ENCODE peak calls at places on chromosomes 2 and 18, in ten cellular contexts. I, Y, B, E, U, F, K, S, W and X are unnamed samples.

GRCh38 chr2:68452168-68452890 is 14.8 kb downstream of the FBXO48 start:
- DNase-seq in I (no peak), Y (no peak), B (no peak), E (no peak), U (no peak), F (no peak), K (no peak), S (no peak), W (no peak), X (no peak)

GRCh38 chr2:171386627-171387026 is 47.2 kb downstream of the METTL8 start:
- DNase-seq in I (no peak), Y (no peak), B (no peak), E (no peak), U (no peak), F (no peak), K (no peak), S (no peak), W (no peak), X (no peak)

GRCh38 chr2:215826838-215827441 is 186.4 kb downstream of the MREG start:
- DNase-seq in I (no peak), Y (no peak), B (no peak), E (no peak), U (no peak), F (no peak), K (no peak), S (no peak), W (peak), X (no peak)

GRCh38 chr2:290090-290722 is 2.3 kb upstream of the ALKAL2 start:
- DNase-seq in I (peak), Y (peak), B (peak), E (peak), U (peak), F (peak), K (peak), S (peak), W (peak), X (peak)

GRCh38 chr18:29191263-29191662 is 1014.3 kb upstream of the CDH2 start:
- DNase-seq in I (no peak), Y (no peak), B (no peak), E (no peak), U (no peak), F (no peak), K (no peak), S (no peak), W (peak), X (peak)

GRCh38 chr2:129713337-129713736 is 266.1 kb upstream of the RAB6C start:
- DNase-seq in I (no peak), Y (no peak), B (no peak), E (no peak), U (no peak), F (no peak), K (no peak), S (no peak), W (no peak), X (no peak)

GRCh38 chr18:76131738-76132137 is 363.3 kb downstream of the ZNF516 start:
- DNase-seq in I (no peak), Y (no peak), B (no peak), E (no peak), U (no peak), F (no peak), K (no peak), S (no peak), W (peak), X (no peak)

GRCh38 chr18:6566338-6566911 is 151.7 kb upstream of the L3MBTL4 start:
- DNase-seq in I (no peak), Y (no peak), B (no peak), E (no peak), U (no peak), F (no peak), K (no peak), S (no peak), W (no peak), X (no peak)

GRCh38 chr18:28112056-28112470 is 64.9 kb downstream of the CDH2 start:
- DNase-seq in I (no peak), Y (no peak), B (no peak), E (no peak), U (no peak), F (no peak), K (peak), S (no peak), W (peak), X (peak)

GRCh38 chr2:198371902-198372611 is 567.7 kb downstream of the PLCL1 start:
- DNase-seq in I (no peak), Y (peak), B (no peak), E (no peak), U (no peak), F (no peak), K (no peak), S (no peak), W (peak), X (peak)

GRCh38 chr2:30336978-30337841 is 105.9 kb downstream of the LBH start:
- DNase-seq in I (no peak), Y (no peak), B (no peak), E (no peak), U (no peak), F (no peak), K (no peak), S (peak), W (no peak), X (no peak)

GRCh38 chr18:28766027-28766426 is 589.1 kb upstream of the CDH2 start:
- DNase-seq in I (no peak), Y (no peak), B (no peak), E (no peak), U (no peak), F (no peak), K (no peak), S (no peak), W (peak), X (no peak)

GRCh38 chr18:54335638-54336173 is 22.0 kb downstream of the STARD6 start:
- DNase-seq in I (no peak), Y (no peak), B (no peak), E (no peak), U (no peak), F (no peak), K (no peak), S (no peak), W (no peak), X (no peak)

GRCh38 chr2:83016343-83017110 is 1442.6 kb downstream of the SUCLG1 start:
- DNase-seq in I (no peak), Y (no peak), B (no peak), E (no peak), U (no peak), F (no peak), K (no peak), S (no peak), W (no peak), X (no peak)

GRCh38 chr18:49878567-49878966 is 65.2 kb upstream of the ACAA2 start:
- DNase-seq in I (no peak), Y (no peak), B (no peak), E (no peak), U (peak), F (no peak), K (no peak), S (no peak), W (peak), X (no peak)

GRCh38 chr2:18132697-18133096 is 254.2 kb downstream of the KCNS3 start:
- DNase-seq in I (no peak), Y (no peak), B (no peak), E (no peak), U (no peak), F (no peak), K (no peak), S (no peak), W (peak), X (peak)

GRCh38 chr2:221771297-221771696 is 199.2 kb upstream of the EPHA4 start:
- DNase-seq in I (no peak), Y (no peak), B (no peak), E (no peak), U (no peak), F (no peak), K (no peak), S (no peak), W (no peak), X (no peak)

GRCh38 chr2:214127178-214127970 is 283.5 kb upstream of the VWC2L start:
- DNase-seq in I (no peak), Y (no peak), B (no peak), E (peak), U (no peak), F (no peak), K (no peak), S (no peak), W (peak), X (peak)

GRCh38 chr2:37786854-37787253 is 115.4 kb upstream of the CDC42EP3 start:
- DNase-seq in I (no peak), Y (no peak), B (no peak), E (no peak), U (no peak), F (no peak), K (no peak), S (no peak), W (no peak), X (no peak)

GRCh38 chr2:127275356-127275755 is 18.6 kb downstream of the ERCC3 start:
- DNase-seq in I (no peak), Y (no peak), B (no peak), E (no peak), U (no peak), F (no peak), K (no peak), S (no peak), W (no peak), X (no peak)

GRCh38 chr2:55888941-55889340 is 34.6 kb downstream of the EFEMP1 start:
- DNase-seq in I (no peak), Y (no peak), B (no peak), E (peak), U (no peak), F (no peak), K (peak), S (no peak), W (peak), X (peak)

GRCh38 chr2:43028188-43028587 is 198.2 kb downstream of the ZFP36L2 start:
- DNase-seq in I (no peak), Y (no peak), B (peak), E (no peak), U (no peak), F (no peak), K (no peak), S (no peak), W (no peak), X (no peak)

GRCh38 chr2:114373591-114373990 is 68.8 kb upstream of the DPP10 start:
- DNase-seq in I (no peak), Y (no peak), B (no peak), E (no peak), U (no peak), F (no peak), K (no peak), S (no peak), W (no peak), X (no peak)

GRCh38 chr2:46842876-46843275 is 72.7 kb downstream of the MCFD2 start:
- DNase-seq in I (no peak), Y (no peak), B (no peak), E (no peak), U (peak), F (no peak), K (no peak), S (peak), W (no peak), X (no peak)

GRCh38 chr18:75228967-75229366 is 18.4 kb downstream of the TSHZ1 start:
- DNase-seq in I (no peak), Y (no peak), B (no peak), E (no peak), U (no peak), F (no peak), K (no peak), S (no peak), W (no peak), X (no peak)

GRCh38 chr2:220282221-220282620 is 654.8 kb downstream of the SLC4A3 start:
- DNase-seq in I (no peak), Y (no peak), B (no peak), E (no peak), U (no peak), F (no peak), K (no peak), S (no peak), W (no peak), X (no peak)

GRCh38 chr2:108967757-108968156 is 21.3 kb downstream of the EDAR start:
- DNase-seq in I (no peak), Y (no peak), B (no peak), E (no peak), U (no peak), F (no peak), K (no peak), S (no peak), W (no peak), X (no peak)

DNA sequence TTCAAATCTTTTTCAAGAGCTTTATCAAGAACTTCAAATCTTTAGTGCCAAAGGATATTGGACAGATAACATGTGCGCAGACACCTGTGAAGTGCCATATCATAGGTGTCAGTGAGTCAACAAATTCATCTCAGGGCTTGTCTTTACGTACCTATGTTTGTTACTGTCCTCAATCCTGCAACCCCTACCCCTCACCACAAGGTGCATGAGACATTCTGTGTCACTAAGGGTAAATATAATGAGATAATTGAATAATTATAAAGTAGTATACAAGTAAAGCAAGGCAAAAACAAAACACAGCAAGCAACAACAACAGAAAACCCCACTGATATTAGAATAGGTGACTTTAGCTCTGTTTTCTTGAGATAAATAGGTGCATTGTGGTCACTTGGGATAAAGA is 1495.8 kb upstream of the TMEFF2 start:
- DNase-seq in I (no peak), Y (no peak), B (no peak), E (no peak), U (no peak), F (no peak), K (no peak), S (no peak), W (no peak), X (no peak)
- TF ChIP-seq CTCF in I (no peak), Y (no peak), B (no peak), E (no peak), U (no peak), F (no peak), K (no peak), S (no peak), W (no peak), X (no peak)

DNA sequence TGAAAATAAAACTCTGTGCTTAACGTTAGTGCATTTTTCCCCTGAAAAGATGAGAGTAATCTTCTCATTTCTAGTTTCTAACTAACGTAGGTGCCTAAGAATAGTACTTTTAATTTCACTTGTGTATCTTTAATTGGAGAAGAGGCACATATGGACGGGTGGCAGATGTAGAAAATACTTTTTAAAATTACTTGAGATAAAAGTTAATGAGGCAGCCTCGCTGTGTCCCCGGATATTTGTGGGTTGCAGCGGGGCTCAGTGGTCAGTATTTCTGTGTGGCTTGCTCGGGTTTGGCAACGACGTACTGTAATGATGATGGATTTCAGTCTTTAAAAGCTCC is 6.9 kb downstream of the GATA6 start:
- DNase-seq in I (no peak), Y (no peak), B (no peak), E (no peak), U (no peak), F (no peak), K (no peak), S (no peak), W (no peak), X (no peak)
- H3K4me3 ChIP-seq in I (peak), Y (no peak), B (peak), E (peak), U (peak), F (peak), K (peak), S (no peak), W (no peak), X (peak)

GRCh38 chr2:6791682-6792081 is 74.0 kb downstream of the CMPK2 start:
- DNase-seq in I (no peak), Y (peak), B (no peak), E (no peak), U (no peak), F (no peak), K (no peak), S (no peak), W (no peak), X (no peak)
- TF ChIP-seq CTCF in I (no peak), Y (peak), B (no peak), E (no peak), U (no peak), F (peak), K (no peak), S (no peak), W (no peak), X (no peak)

GRCh38 chr18:45505497-45506206 is 109.6 kb upstream of the SLC14A2 start:
- DNase-seq in I (no peak), Y (no peak), B (no peak), E (peak), U (no peak), F (no peak), K (no peak), S (no peak), W (peak), X (peak)
- H3K4me3 ChIP-seq in I (no peak), Y (no peak), B (no peak), E (no peak), U (no peak), F (no peak), K (no peak), S (no peak), W (no peak), X (no peak)

GRCh38 chr2:29296585-29296984 is 181.4 kb downstream of the CLIP4 start:
- DNase-seq in I (no peak), Y (no peak), B (no peak), E (no peak), U (peak), F (no peak), K (no peak), S (no peak), W (no peak), X (no peak)

GRCh38 chr2:29293830-29294438 is 178.7 kb downstream of the CLIP4 start:
- DNase-seq in I (no peak), Y (peak), B (no peak), E (no peak), U (peak), F (no peak), K (no peak), S (no peak), W (peak), X (peak)

GRCh38 chr2:29290293-29291052 is 175.3 kb downstream of the CLIP4 start:
- DNase-seq in I (no peak), Y (no peak), B (peak), E (no peak), U (no peak), F (no peak), K (no peak), S (no peak), W (no peak), X (no peak)

DNA sequence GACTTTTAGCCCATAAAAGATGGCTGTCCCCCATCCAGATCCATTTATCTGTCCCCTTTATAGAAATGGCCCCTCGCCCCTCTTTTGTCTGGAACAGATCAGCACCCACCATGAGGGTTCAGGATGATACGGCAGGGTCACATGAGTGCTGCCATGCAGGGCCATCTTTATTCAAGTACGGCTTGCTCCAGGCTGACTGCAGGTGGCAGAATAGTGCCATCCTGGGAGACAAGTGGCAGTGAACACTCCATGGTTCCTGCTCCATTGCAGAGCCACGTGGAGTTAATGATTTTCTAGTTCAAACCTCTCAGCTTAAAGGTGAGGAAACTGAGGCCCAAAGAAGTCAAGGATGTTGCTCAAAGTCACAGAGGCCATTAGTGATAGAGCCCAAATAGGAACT is 180.6 kb downstream of the CLIP4 start:
- DNase-seq in I (no peak), Y (no peak), B (no peak), E (no peak), U (peak), F (no peak), K (no peak), S (no peak), W (peak), X (no peak)
- TF ChIP-seq CTCF in I (no peak), Y (no peak), B (no peak), E (no peak), U (peak), F (peak), K (peak), S (peak), W (peak), X (peak)

GRCh38 chr2:176133366-176133765 is 3.9 kb downstream of the HOXD8 start:
- DNase-seq in I (no peak), Y (no peak), B (no peak), E (no peak), U (no peak), F (no peak), K (no peak), S (no peak), W (no peak), X (no peak)

GRCh38 chr2:176131617-176132396 is 2.3 kb downstream of the HOXD8 start:
- DNase-seq in I (no peak), Y (no peak), B (no peak), E (no peak), U (no peak), F (no peak), K (no peak), S (no peak), W (no peak), X (peak)

GRCh38 chr2:176130917-176131616 is 1.6 kb downstream of the HOXD8 start:
- DNase-seq in I (no peak), Y (no peak), B (no peak), E (no peak), U (no peak), F (no peak), K (no peak), S (no peak), W (no peak), X (no peak)

GRCh38 chr2:176134045-176134444 is 4.5 kb downstream of the HOXD8 start:
- DNase-seq in I (no peak), Y (no peak), B (no peak), E (no peak), U (no peak), F (no peak), K (no peak), S (no peak), W (no peak), X (no peak)

DNA sequence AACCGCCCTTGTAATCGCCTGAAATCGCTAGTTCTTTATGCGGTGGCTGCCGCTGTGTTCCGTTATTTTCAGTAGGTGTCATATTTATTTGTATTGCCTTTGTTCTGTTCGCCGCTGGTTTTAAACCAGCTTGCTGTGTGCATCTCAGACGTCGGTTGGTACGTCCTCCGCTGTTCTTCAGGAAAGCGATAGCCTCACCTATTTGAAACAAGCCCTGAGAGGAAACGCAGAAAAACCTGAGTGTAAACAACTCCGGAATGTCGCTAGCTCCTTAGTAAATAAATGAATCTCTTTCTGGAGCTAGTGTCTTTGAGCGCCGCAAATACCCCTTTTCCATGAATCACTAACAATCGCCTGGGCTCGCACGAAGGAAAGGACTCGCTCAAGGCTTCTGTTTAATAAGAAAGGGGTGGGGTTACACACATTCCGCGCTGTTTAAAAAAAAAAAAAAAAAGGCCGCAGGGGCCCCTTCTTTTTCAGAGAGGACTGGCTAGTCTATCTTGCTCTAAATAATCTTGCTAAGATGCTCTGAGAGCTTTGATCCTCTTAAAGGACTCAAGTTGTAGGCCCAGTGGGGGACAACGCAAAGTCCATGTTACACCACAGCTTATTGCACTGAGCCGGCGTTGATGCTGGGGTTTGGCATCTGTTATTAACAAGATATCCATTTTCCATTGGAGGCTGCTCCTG is 3.0 kb downstream of the HOXD8 start:
- DNase-seq in I (peak), Y (no peak), B (no peak), E (no peak), U (no peak), F (no peak), K (no peak), S (peak), W (peak), X (peak)
- H3K4me3 ChIP-seq in I (peak), Y (no peak), B (peak), E (peak), U (peak), F (peak), K (peak), S (peak), W (peak), X (peak)